ENCODE peak calls at places on chromosomes 4 and X, in six cellular contexts. One of them, this sample, is unnamed.

GRCh38 chr4:24400537-24400936 is 183.8 kb downstream of the DHX15 start:
- DNase-seq in neural progenitor cell: no peak
- DNase-seq in Jurkat, Clone E6-1: no peak
- DNase-seq in stimulated activated CD4-positive, alpha-beta T cell treated with anti-CD3 and anti-CD28 coated beads, Interleukin-2, amount 100 ng/mL, for 48 hours: no peak
- DNase-seq in posterior cingulate gyrus: no peak
- DNase-seq in CD4-positive, alpha-beta memory T cell: no peak
- DNase-seq in this sample: no peak

GRCh38 chr4:121943941-121944340 is 7.9 kb downstream of the TRPC3 start:
- DNase-seq in neural progenitor cell: peak
- DNase-seq in Jurkat, Clone E6-1: no peak
- DNase-seq in stimulated activated CD4-positive, alpha-beta T cell treated with anti-CD3 and anti-CD28 coated beads, Interleukin-2, amount 100 ng/mL, for 48 hours: no peak
- DNase-seq in posterior cingulate gyrus: no peak
- DNase-seq in CD4-positive, alpha-beta memory T cell: no peak
- DNase-seq in this sample: no peak

GRCh38 chrX:9195199-9195880 is 161.4 kb upstream of the FAM9B start:
- DNase-seq in neural progenitor cell: no peak
- DNase-seq in Jurkat, Clone E6-1: peak
- DNase-seq in stimulated activated CD4-positive, alpha-beta T cell treated with anti-CD3 and anti-CD28 coated beads, Interleukin-2, amount 100 ng/mL, for 48 hours: no peak
- DNase-seq in posterior cingulate gyrus: no peak
- DNase-seq in CD4-positive, alpha-beta memory T cell: no peak
- DNase-seq in this sample: no peak

GRCh38 chrX:72569786-72570185 is 2.9 kb downstream of the HDAC8 start:
- DNase-seq in neural progenitor cell: no peak
- DNase-seq in Jurkat, Clone E6-1: no peak
- DNase-seq in stimulated activated CD4-positive, alpha-beta T cell treated with anti-CD3 and anti-CD28 coated beads, Interleukin-2, amount 100 ng/mL, for 48 hours: no peak
- DNase-seq in posterior cingulate gyrus: no peak
- DNase-seq in CD4-positive, alpha-beta memory T cell: no peak
- DNase-seq in this sample: no peak

GRCh38 chr4:55947254-55947882 is 1.4 kb upstream of the CEP135 start:
- DNase-seq in neural progenitor cell: no peak
- DNase-seq in Jurkat, Clone E6-1: no peak
- DNase-seq in stimulated activated CD4-positive, alpha-beta T cell treated with anti-CD3 and anti-CD28 coated beads, Interleukin-2, amount 100 ng/mL, for 48 hours: no peak
- DNase-seq in posterior cingulate gyrus: no peak
- DNase-seq in CD4-positive, alpha-beta memory T cell: no peak
- DNase-seq in this sample: no peak

GRCh38 chr4:10045481-10045880 is 24.2 kb upstream of the SLC2A9 start:
- DNase-seq in neural progenitor cell: no peak
- DNase-seq in Jurkat, Clone E6-1: no peak
- DNase-seq in stimulated activated CD4-positive, alpha-beta T cell treated with anti-CD3 and anti-CD28 coated beads, Interleukin-2, amount 100 ng/mL, for 48 hours: no peak
- DNase-seq in posterior cingulate gyrus: no peak
- DNase-seq in CD4-positive, alpha-beta memory T cell: no peak
- DNase-seq in this sample: no peak

GRCh38 chrX:118807151-118808017 is 16.2 kb upstream of the ZCCHC12 start:
- DNase-seq in neural progenitor cell: peak
- DNase-seq in Jurkat, Clone E6-1: peak
- DNase-seq in stimulated activated CD4-positive, alpha-beta T cell treated with anti-CD3 and anti-CD28 coated beads, Interleukin-2, amount 100 ng/mL, for 48 hours: peak
- DNase-seq in posterior cingulate gyrus: no peak
- DNase-seq in CD4-positive, alpha-beta memory T cell: peak
- DNase-seq in this sample: no peak

GRCh38 chrX:140425712-140426395 is 79.0 kb downstream of the SOX3 start:
- DNase-seq in neural progenitor cell: no peak
- DNase-seq in Jurkat, Clone E6-1: no peak
- DNase-seq in stimulated activated CD4-positive, alpha-beta T cell treated with anti-CD3 and anti-CD28 coated beads, Interleukin-2, amount 100 ng/mL, for 48 hours: no peak
- DNase-seq in posterior cingulate gyrus: no peak
- DNase-seq in CD4-positive, alpha-beta memory T cell: no peak
- DNase-seq in this sample: no peak

GRCh38 chr4:16597829-16598228 is 300.6 kb downstream of the LDB2 start:
- DNase-seq in neural progenitor cell: peak
- DNase-seq in Jurkat, Clone E6-1: no peak
- DNase-seq in stimulated activated CD4-positive, alpha-beta T cell treated with anti-CD3 and anti-CD28 coated beads, Interleukin-2, amount 100 ng/mL, for 48 hours: no peak
- DNase-seq in posterior cingulate gyrus: no peak
- DNase-seq in CD4-positive, alpha-beta memory T cell: no peak
- DNase-seq in this sample: no peak

GRCh38 chr4:141647982-141648381 is 11.6 kb downstream of the IL15 start:
- DNase-seq in neural progenitor cell: no peak
- DNase-seq in Jurkat, Clone E6-1: no peak
- DNase-seq in stimulated activated CD4-positive, alpha-beta T cell treated with anti-CD3 and anti-CD28 coated beads, Interleukin-2, amount 100 ng/mL, for 48 hours: no peak
- DNase-seq in posterior cingulate gyrus: no peak
- DNase-seq in CD4-positive, alpha-beta memory T cell: no peak
- DNase-seq in this sample: no peak

GRCh38 chr4:70709551-70710080 is 12.1 kb upstream of the RUFY3 start:
- DNase-seq in neural progenitor cell: peak
- DNase-seq in Jurkat, Clone E6-1: peak
- DNase-seq in stimulated activated CD4-positive, alpha-beta T cell treated with anti-CD3 and anti-CD28 coated beads, Interleukin-2, amount 100 ng/mL, for 48 hours: no peak
- DNase-seq in posterior cingulate gyrus: no peak
- DNase-seq in CD4-positive, alpha-beta memory T cell: no peak
- DNase-seq in this sample: no peak

GRCh38 chr4:85430697-85431096 is 44.3 kb upstream of the ARHGAP24 start:
- DNase-seq in neural progenitor cell: no peak
- DNase-seq in Jurkat, Clone E6-1: no peak
- DNase-seq in stimulated activated CD4-positive, alpha-beta T cell treated with anti-CD3 and anti-CD28 coated beads, Interleukin-2, amount 100 ng/mL, for 48 hours: no peak
- DNase-seq in posterior cingulate gyrus: no peak
- DNase-seq in CD4-positive, alpha-beta memory T cell: no peak
- DNase-seq in this sample: no peak

GRCh38 chrX:149830192-149830873 is 48.6 kb downstream of the MAGEA9 start:
- DNase-seq in neural progenitor cell: peak
- DNase-seq in Jurkat, Clone E6-1: no peak
- DNase-seq in stimulated activated CD4-positive, alpha-beta T cell treated with anti-CD3 and anti-CD28 coated beads, Interleukin-2, amount 100 ng/mL, for 48 hours: no peak
- DNase-seq in posterior cingulate gyrus: no peak
- DNase-seq in CD4-positive, alpha-beta memory T cell: no peak
- DNase-seq in this sample: no peak

GRCh38 chr4:100494166-100494565 is 23.7 kb downstream of the EMCN start:
- DNase-seq in neural progenitor cell: no peak
- DNase-seq in Jurkat, Clone E6-1: no peak
- DNase-seq in stimulated activated CD4-positive, alpha-beta T cell treated with anti-CD3 and anti-CD28 coated beads, Interleukin-2, amount 100 ng/mL, for 48 hours: no peak
- DNase-seq in posterior cingulate gyrus: no peak
- DNase-seq in CD4-positive, alpha-beta memory T cell: no peak
- DNase-seq in this sample: no peak

GRCh38 chr4:26235500-26235899 is 85.3 kb upstream of the RBPJ start:
- DNase-seq in neural progenitor cell: no peak
- DNase-seq in Jurkat, Clone E6-1: no peak
- DNase-seq in stimulated activated CD4-positive, alpha-beta T cell treated with anti-CD3 and anti-CD28 coated beads, Interleukin-2, amount 100 ng/mL, for 48 hours: no peak
- DNase-seq in posterior cingulate gyrus: no peak
- DNase-seq in CD4-positive, alpha-beta memory T cell: no peak
- DNase-seq in this sample: peak

GRCh38 chr4:126451237-126451885 is 1136.6 kb downstream of the FAT4 start:
- DNase-seq in neural progenitor cell: no peak
- DNase-seq in Jurkat, Clone E6-1: no peak
- DNase-seq in stimulated activated CD4-positive, alpha-beta T cell treated with anti-CD3 and anti-CD28 coated beads, Interleukin-2, amount 100 ng/mL, for 48 hours: no peak
- DNase-seq in posterior cingulate gyrus: no peak
- DNase-seq in CD4-positive, alpha-beta memory T cell: no peak
- DNase-seq in this sample: no peak

GRCh38 chrX:123648028-123648810 is 84.6 kb downstream of the THOC2 start:
- DNase-seq in neural progenitor cell: peak
- DNase-seq in Jurkat, Clone E6-1: no peak
- DNase-seq in stimulated activated CD4-positive, alpha-beta T cell treated with anti-CD3 and anti-CD28 coated beads, Interleukin-2, amount 100 ng/mL, for 48 hours: no peak
- DNase-seq in posterior cingulate gyrus: no peak
- DNase-seq in CD4-positive, alpha-beta memory T cell: peak
- DNase-seq in this sample: no peak

GRCh38 chrX:46545111-46546005 is at the start of gene ZNF674:
- DNase-seq in neural progenitor cell: peak
- DNase-seq in Jurkat, Clone E6-1: peak
- DNase-seq in stimulated activated CD4-positive, alpha-beta T cell treated with anti-CD3 and anti-CD28 coated beads, Interleukin-2, amount 100 ng/mL, for 48 hours: peak
- DNase-seq in posterior cingulate gyrus: peak
- DNase-seq in CD4-positive, alpha-beta memory T cell: peak
- DNase-seq in this sample: peak

GRCh38 chr4:65737672-65738071 is 67.4 kb upstream of the EPHA5 start:
- DNase-seq in neural progenitor cell: no peak
- DNase-seq in Jurkat, Clone E6-1: no peak
- DNase-seq in stimulated activated CD4-positive, alpha-beta T cell treated with anti-CD3 and anti-CD28 coated beads, Interleukin-2, amount 100 ng/mL, for 48 hours: no peak
- DNase-seq in posterior cingulate gyrus: no peak
- DNase-seq in CD4-positive, alpha-beta memory T cell: no peak
- DNase-seq in this sample: no peak

GRCh38 chrX:154010330-154011087 is 9.2 kb downstream of the IRAK1 start:
- DNase-seq in neural progenitor cell: no peak
- DNase-seq in Jurkat, Clone E6-1: no peak
- DNase-seq in stimulated activated CD4-positive, alpha-beta T cell treated with anti-CD3 and anti-CD28 coated beads, Interleukin-2, amount 100 ng/mL, for 48 hours: no peak
- DNase-seq in posterior cingulate gyrus: no peak
- DNase-seq in CD4-positive, alpha-beta memory T cell: no peak
- DNase-seq in this sample: no peak

GRCh38 chr4:142954415-142954814 is 108.3 kb upstream of the INPP4B start:
- DNase-seq in neural progenitor cell: no peak
- DNase-seq in Jurkat, Clone E6-1: no peak
- DNase-seq in stimulated activated CD4-positive, alpha-beta T cell treated with anti-CD3 and anti-CD28 coated beads, Interleukin-2, amount 100 ng/mL, for 48 hours: no peak
- DNase-seq in posterior cingulate gyrus: no peak
- DNase-seq in CD4-positive, alpha-beta memory T cell: no peak
- DNase-seq in this sample: no peak

GRCh38 chrX:41333994-41334865 is at the start of gene DDX3X:
- DNase-seq in neural progenitor cell: peak
- DNase-seq in Jurkat, Clone E6-1: peak
- DNase-seq in stimulated activated CD4-positive, alpha-beta T cell treated with anti-CD3 and anti-CD28 coated beads, Interleukin-2, amount 100 ng/mL, for 48 hours: peak
- DNase-seq in posterior cingulate gyrus: peak
- DNase-seq in CD4-positive, alpha-beta memory T cell: peak
- DNase-seq in this sample: peak

GRCh38 chr4:150874386-150875226 is 140.5 kb downstream of the LRBA start:
- DNase-seq in neural progenitor cell: no peak
- DNase-seq in Jurkat, Clone E6-1: no peak
- DNase-seq in stimulated activated CD4-positive, alpha-beta T cell treated with anti-CD3 and anti-CD28 coated beads, Interleukin-2, amount 100 ng/mL, for 48 hours: no peak
- DNase-seq in posterior cingulate gyrus: peak
- DNase-seq in CD4-positive, alpha-beta memory T cell: no peak
- DNase-seq in this sample: peak

GRCh38 chr4:114036426-114036825 is 57.0 kb upstream of the ARSJ start:
- DNase-seq in neural progenitor cell: peak
- DNase-seq in Jurkat, Clone E6-1: no peak
- DNase-seq in stimulated activated CD4-positive, alpha-beta T cell treated with anti-CD3 and anti-CD28 coated beads, Interleukin-2, amount 100 ng/mL, for 48 hours: no peak
- DNase-seq in posterior cingulate gyrus: no peak
- DNase-seq in CD4-positive, alpha-beta memory T cell: peak
- DNase-seq in this sample: no peak

GRCh38 chrX:96987228-96987627 is 103.5 kb downstream of the RPA4 start:
- DNase-seq in neural progenitor cell: no peak
- DNase-seq in Jurkat, Clone E6-1: no peak
- DNase-seq in stimulated activated CD4-positive, alpha-beta T cell treated with anti-CD3 and anti-CD28 coated beads, Interleukin-2, amount 100 ng/mL, for 48 hours: no peak
- DNase-seq in posterior cingulate gyrus: no peak
- DNase-seq in CD4-positive, alpha-beta memory T cell: no peak
- DNase-seq in this sample: no peak

GRCh38 chrX:8345473-8345872 is 119.2 kb upstream of the VCX3B start:
- DNase-seq in neural progenitor cell: no peak
- DNase-seq in Jurkat, Clone E6-1: no peak
- DNase-seq in stimulated activated CD4-positive, alpha-beta T cell treated with anti-CD3 and anti-CD28 coated beads, Interleukin-2, amount 100 ng/mL, for 48 hours: no peak
- DNase-seq in posterior cingulate gyrus: no peak
- DNase-seq in CD4-positive, alpha-beta memory T cell: no peak
- DNase-seq in this sample: no peak

GRCh38 chr4:164485169-164485568 is 268.8 kb upstream of the SMIM31 start:
- DNase-seq in neural progenitor cell: no peak
- DNase-seq in Jurkat, Clone E6-1: no peak
- DNase-seq in stimulated activated CD4-positive, alpha-beta T cell treated with anti-CD3 and anti-CD28 coated beads, Interleukin-2, amount 100 ng/mL, for 48 hours: no peak
- DNase-seq in posterior cingulate gyrus: no peak
- DNase-seq in CD4-positive, alpha-beta memory T cell: no peak
- DNase-seq in this sample: no peak

GRCh38 chrX:119685225-119686066 is 7.5 kb downstream of the SEPTIN6 start:
- DNase-seq in neural progenitor cell: no peak
- DNase-seq in Jurkat, Clone E6-1: peak
- DNase-seq in stimulated activated CD4-positive, alpha-beta T cell treated with anti-CD3 and anti-CD28 coated beads, Interleukin-2, amount 100 ng/mL, for 48 hours: no peak
- DNase-seq in posterior cingulate gyrus: no peak
- DNase-seq in CD4-positive, alpha-beta memory T cell: peak
- DNase-seq in this sample: peak

GRCh38 chr4:140790765-140791164 is 34.6 kb upstream of the TBC1D9 start:
- DNase-seq in neural progenitor cell: no peak
- DNase-seq in Jurkat, Clone E6-1: no peak
- DNase-seq in stimulated activated CD4-positive, alpha-beta T cell treated with anti-CD3 and anti-CD28 coated beads, Interleukin-2, amount 100 ng/mL, for 48 hours: no peak
- DNase-seq in posterior cingulate gyrus: no peak
- DNase-seq in CD4-positive, alpha-beta memory T cell: no peak
- DNase-seq in this sample: peak

GRCh38 chr4:70728096-70728495 is 6.3 kb downstream of the RUFY3 start:
- DNase-seq in neural progenitor cell: no peak
- DNase-seq in Jurkat, Clone E6-1: peak
- DNase-seq in stimulated activated CD4-positive, alpha-beta T cell treated with anti-CD3 and anti-CD28 coated beads, Interleukin-2, amount 100 ng/mL, for 48 hours: no peak
- DNase-seq in posterior cingulate gyrus: no peak
- DNase-seq in CD4-positive, alpha-beta memory T cell: no peak
- DNase-seq in this sample: no peak

GRCh38 chr4:174578366-174578765 is 56.1 kb upstream of the HPGD start:
- DNase-seq in neural progenitor cell: no peak
- DNase-seq in Jurkat, Clone E6-1: no peak
- DNase-seq in stimulated activated CD4-positive, alpha-beta T cell treated with anti-CD3 and anti-CD28 coated beads, Interleukin-2, amount 100 ng/mL, for 48 hours: no peak
- DNase-seq in posterior cingulate gyrus: no peak
- DNase-seq in CD4-positive, alpha-beta memory T cell: no peak
- DNase-seq in this sample: no peak

GRCh38 chrX:103063191-103063845 is 653 bp downstream of the BEX1 start:
- DNase-seq in neural progenitor cell: peak
- DNase-seq in Jurkat, Clone E6-1: peak
- DNase-seq in stimulated activated CD4-positive, alpha-beta T cell treated with anti-CD3 and anti-CD28 coated beads, Interleukin-2, amount 100 ng/mL, for 48 hours: no peak
- DNase-seq in posterior cingulate gyrus: peak
- DNase-seq in CD4-positive, alpha-beta memory T cell: no peak
- DNase-seq in this sample: peak

GRCh38 chr4:13524504-13525243 is 19.6 kb downstream of the NKX3-2 start:
- DNase-seq in neural progenitor cell: no peak
- DNase-seq in Jurkat, Clone E6-1: no peak
- DNase-seq in stimulated activated CD4-positive, alpha-beta T cell treated with anti-CD3 and anti-CD28 coated beads, Interleukin-2, amount 100 ng/mL, for 48 hours: no peak
- DNase-seq in posterior cingulate gyrus: no peak
- DNase-seq in CD4-positive, alpha-beta memory T cell: no peak
- DNase-seq in this sample: no peak

GRCh38 chr4:114349543-114350175 is 248.9 kb upstream of the UGT8 start:
- DNase-seq in neural progenitor cell: no peak
- DNase-seq in Jurkat, Clone E6-1: no peak
- DNase-seq in stimulated activated CD4-positive, alpha-beta T cell treated with anti-CD3 and anti-CD28 coated beads, Interleukin-2, amount 100 ng/mL, for 48 hours: no peak
- DNase-seq in posterior cingulate gyrus: no peak
- DNase-seq in CD4-positive, alpha-beta memory T cell: no peak
- DNase-seq in this sample: no peak

GRCh38 chr4:1767770-1768366 is 25.2 kb upstream of the FGFR3 start:
- DNase-seq in neural progenitor cell: peak
- DNase-seq in Jurkat, Clone E6-1: no peak
- DNase-seq in stimulated activated CD4-positive, alpha-beta T cell treated with anti-CD3 and anti-CD28 coated beads, Interleukin-2, amount 100 ng/mL, for 48 hours: peak
- DNase-seq in posterior cingulate gyrus: no peak
- DNase-seq in CD4-positive, alpha-beta memory T cell: no peak
- DNase-seq in this sample: no peak

GRCh38 chrX:42739771-42740170 is 38.2 kb downstream of the PPP1R2C start:
- DNase-seq in neural progenitor cell: no peak
- DNase-seq in Jurkat, Clone E6-1: no peak
- DNase-seq in stimulated activated CD4-positive, alpha-beta T cell treated with anti-CD3 and anti-CD28 coated beads, Interleukin-2, amount 100 ng/mL, for 48 hours: no peak
- DNase-seq in posterior cingulate gyrus: no peak
- DNase-seq in CD4-positive, alpha-beta memory T cell: peak
- DNase-seq in this sample: no peak

GRCh38 chr4:155512069-155512468 is 135.3 kb upstream of the MAP9 start:
- DNase-seq in neural progenitor cell: no peak
- DNase-seq in Jurkat, Clone E6-1: no peak
- DNase-seq in stimulated activated CD4-positive, alpha-beta T cell treated with anti-CD3 and anti-CD28 coated beads, Interleukin-2, amount 100 ng/mL, for 48 hours: no peak
- DNase-seq in posterior cingulate gyrus: no peak
- DNase-seq in CD4-positive, alpha-beta memory T cell: no peak
- DNase-seq in this sample: no peak

GRCh38 chr4:147655639-147656038 is 28.3 kb downstream of the PRMT9 start:
- DNase-seq in neural progenitor cell: no peak
- DNase-seq in Jurkat, Clone E6-1: no peak
- DNase-seq in stimulated activated CD4-positive, alpha-beta T cell treated with anti-CD3 and anti-CD28 coated beads, Interleukin-2, amount 100 ng/mL, for 48 hours: no peak
- DNase-seq in posterior cingulate gyrus: no peak
- DNase-seq in CD4-positive, alpha-beta memory T cell: no peak
- DNase-seq in this sample: no peak

GRCh38 chr4:41164405-41164804 is 49.9 kb downstream of the APBB2 start:
- DNase-seq in neural progenitor cell: no peak
- DNase-seq in Jurkat, Clone E6-1: no peak
- DNase-seq in stimulated activated CD4-positive, alpha-beta T cell treated with anti-CD3 and anti-CD28 coated beads, Interleukin-2, amount 100 ng/mL, for 48 hours: no peak
- DNase-seq in posterior cingulate gyrus: no peak
- DNase-seq in CD4-positive, alpha-beta memory T cell: no peak
- DNase-seq in this sample: no peak